ENCODE peak calls at places on chromosomes 3 and 15, in ten cellular contexts. Y is RWPE2, S is WTC11, G is body of pancreas, W is Right ventricle myocardium superior, L is lower lobe of right lung, V is PC-3, B is sciatic nerve, C is right cardiac atrium, T is mucosa of descending colon. N is an unnamed sample.

GRCh38 chr3:194446754-194447153 is 40.0 kb downstream of the ATP13A3 start:
- ATAC-seq in Y (no peak), S (no peak), G (no peak), W (no peak), L (no peak), V (no peak), B (no peak), C (no peak), T (no peak), N (no peak)

GRCh38 chr15:44149224-44149623 is 45.8 kb downstream of the FRMD5 start:
- ATAC-seq in Y (no peak), S (no peak), G (no peak), W (no peak), L (no peak), V (no peak), B (no peak), C (no peak), T (no peak), N (no peak)

GRCh38 chr15:85780586-85780985 is 14.1 kb downstream of the KLHL25 start:
- ATAC-seq in Y (no peak), S (no peak), G (no peak), W (no peak), L (no peak), V (no peak), B (peak), C (no peak), T (no peak), N (no peak)

GRCh38 chr3:184379375-184380209 is at the start of gene CHRD:
- ATAC-seq in Y (no peak), S (no peak), G (no peak), W (peak), L (peak), V (peak), B (peak), C (peak), T (no peak), N (no peak)

GRCh38 chr15:51982013-51982769 is 10.6 kb upstream of the LEO1 start:
- ATAC-seq in Y (peak), S (peak), G (peak), W (peak), L (peak), V (peak), B (peak), C (peak), T (peak), N (peak)

GRCh38 chr3:36428444-36428843 is 48.1 kb downstream of the STAC start:
- ATAC-seq in Y (no peak), S (no peak), G (no peak), W (no peak), L (peak), V (no peak), B (no peak), C (no peak), T (no peak), N (no peak)

GRCh38 chr3:139538733-139539132 is 809 bp downstream of the RBP1 start:
- ATAC-seq in Y (no peak), S (peak), G (peak), W (peak), L (peak), V (no peak), B (no peak), C (peak), T (no peak), N (no peak)

GRCh38 chr15:70770863-70771262 is 7.5 kb upstream of the UACA start:
- ATAC-seq in Y (peak), S (no peak), G (peak), W (no peak), L (no peak), V (peak), B (no peak), C (no peak), T (peak), N (peak)

GRCh38 chr3:184241141-184241446 is 7.7 kb downstream of the ALG3 start:
- ATAC-seq in Y (no peak), S (peak), G (no peak), W (no peak), L (no peak), V (peak), B (no peak), C (no peak), T (no peak), N (no peak)

GRCh38 chr15:69443032-69443611 is 9.5 kb upstream of the RPLP1 start:
- ATAC-seq in Y (no peak), S (no peak), G (no peak), W (no peak), L (no peak), V (no peak), B (no peak), C (no peak), T (no peak), N (no peak)

GRCh38 chr3:41045491-41045890 is 153.8 kb upstream of the CTNNB1 start:
- ATAC-seq in Y (no peak), S (peak), G (no peak), W (no peak), L (no peak), V (no peak), B (no peak), C (no peak), T (no peak), N (no peak)

GRCh38 chr15:75947117-75947516 is 43.4 kb downstream of the FBXO22 start:
- ATAC-seq in Y (peak), S (no peak), G (no peak), W (no peak), L (no peak), V (no peak), B (no peak), C (no peak), T (no peak), N (peak)

GRCh38 chr3:121757087-121757811 is 7.7 kb upstream of the GOLGB1 start:
- ATAC-seq in Y (no peak), S (no peak), G (no peak), W (peak), L (no peak), V (no peak), B (no peak), C (peak), T (no peak), N (no peak)

GRCh38 chr3:54783611-54784010 is 144.2 kb downstream of the LRTM1 start:
- ATAC-seq in Y (no peak), S (no peak), G (no peak), W (no peak), L (no peak), V (no peak), B (no peak), C (no peak), T (no peak), N (no peak)

GRCh38 chr3:154105218-154105975 is 15.8 kb upstream of the ARHGEF26 start:
- ATAC-seq in Y (no peak), S (peak), G (no peak), W (no peak), L (peak), V (no peak), B (no peak), C (no peak), T (peak), N (no peak)

GRCh38 chr3:149366031-149366430 is 11.4 kb downstream of the TM4SF1 start:
- ATAC-seq in Y (peak), S (no peak), G (no peak), W (no peak), L (no peak), V (peak), B (no peak), C (no peak), T (peak), N (peak)

GRCh38 chr15:60854858-60855568 is 374.1 kb downstream of the RORA start:
- ATAC-seq in Y (peak), S (no peak), G (no peak), W (no peak), L (no peak), V (no peak), B (no peak), C (no peak), T (no peak), N (peak)

GRCh38 chr3:185312006-185312405 is 50.9 kb upstream of the MAP3K13 start:
- ATAC-seq in Y (no peak), S (no peak), G (no peak), W (no peak), L (peak), V (no peak), B (no peak), C (no peak), T (peak), N (peak)

GRCh38 chr3:182911782-182912111 is 68.6 kb downstream of the DCUN1D1 start:
- ATAC-seq in Y (peak), S (no peak), G (no peak), W (peak), L (no peak), V (no peak), B (no peak), C (no peak), T (no peak), N (peak)

GRCh38 chr15:42151736-42152135 is 4.7 kb downstream of the PLA2G4F start:
- ATAC-seq in Y (no peak), S (no peak), G (no peak), W (peak), L (no peak), V (no peak), B (peak), C (peak), T (peak), N (peak)

GRCh38 chr15:99427210-99427609 is 138.6 kb upstream of the MEF2A start:
- ATAC-seq in Y (no peak), S (no peak), G (no peak), W (no peak), L (no peak), V (no peak), B (no peak), C (no peak), T (no peak), N (no peak)

GRCh38 chr15:99450896-99451358 is 114.9 kb upstream of the MEF2A start:
- ATAC-seq in Y (no peak), S (no peak), G (peak), W (peak), L (peak), V (no peak), B (peak), C (peak), T (peak), N (peak)

GRCh38 chr3:42905740-42906084 is 230 bp upstream of the ZNF662 start:
- ATAC-seq in Y (no peak), S (no peak), G (no peak), W (no peak), L (no peak), V (no peak), B (no peak), C (no peak), T (no peak), N (no peak)

GRCh38 chr15:76161153-76162049 is 101.6 kb downstream of the TMEM266 start:
- ATAC-seq in Y (no peak), S (no peak), G (peak), W (no peak), L (no peak), V (peak), B (peak), C (no peak), T (peak), N (no peak)

GRCh38 chr3:16300282-16300681 is 35.3 kb downstream of the OXNAD1 start:
- ATAC-seq in Y (no peak), S (no peak), G (no peak), W (no peak), L (no peak), V (no peak), B (no peak), C (no peak), T (peak), N (no peak)

GRCh38 chr3:128319741-128320141 is 146.9 kb downstream of the DNAJB8 start:
- ATAC-seq in Y (no peak), S (no peak), G (peak), W (no peak), L (no peak), V (no peak), B (no peak), C (no peak), T (no peak), N (no peak)

GRCh38 chr3:121411554-121411953 is 134.2 kb downstream of the POLQ start:
- ATAC-seq in Y (peak), S (no peak), G (no peak), W (no peak), L (no peak), V (peak), B (no peak), C (no peak), T (no peak), N (no peak)

GRCh38 chr3:170189396-170190256 is 8.1 kb upstream of the PHC3 start:
- ATAC-seq in Y (peak), S (peak), G (no peak), W (peak), L (peak), V (peak), B (peak), C (peak), T (peak), N (no peak)

GRCh38 chr15:22231603-22232002 is 151.3 kb downstream of the OR4M2 start:
- ATAC-seq in Y (no peak), S (no peak), G (no peak), W (peak), L (no peak), V (no peak), B (no peak), C (peak), T (no peak), N (no peak)

GRCh38 chr3:171860830-171861535 is 17.8 kb downstream of the TMEM212 start:
- ATAC-seq in Y (no peak), S (no peak), G (peak), W (peak), L (peak), V (no peak), B (peak), C (peak), T (no peak), N (no peak)

GRCh38 chr3:139427283-139428060 is 38.0 kb upstream of the COPB2 start:
- ATAC-seq in Y (peak), S (peak), G (peak), W (peak), L (peak), V (peak), B (peak), C (peak), T (peak), N (peak)

GRCh38 chr3:122001892-122002291 is 20.2 kb downstream of the ILDR1 start:
- ATAC-seq in Y (no peak), S (no peak), G (no peak), W (no peak), L (no peak), V (no peak), B (no peak), C (no peak), T (no peak), N (no peak)

GRCh38 chr15:78265752-78266224 is 1.4 kb downstream of the DNAJA4 start:
- ATAC-seq in Y (peak), S (no peak), G (no peak), W (peak), L (no peak), V (peak), B (no peak), C (peak), T (no peak), N (peak)

GRCh38 chr3:112127522-112128494 is 5.2 kb downstream of the GCSAM start:
- ATAC-seq in Y (no peak), S (no peak), G (no peak), W (no peak), L (no peak), V (no peak), B (peak), C (no peak), T (peak), N (no peak)

GRCh38 chr3:196323723-196324122 is 5.7 kb upstream of the DYNLT2B start:
- ATAC-seq in Y (no peak), S (peak), G (no peak), W (no peak), L (no peak), V (peak), B (no peak), C (no peak), T (no peak), N (no peak)

GRCh38 chr3:194549853-194550252 is 63.1 kb upstream of the ATP13A3 start:
- ATAC-seq in Y (no peak), S (no peak), G (no peak), W (no peak), L (no peak), V (no peak), B (no peak), C (no peak), T (no peak), N (no peak)

GRCh38 chr3:101253429-101253828 is 66.9 kb downstream of the IMPG2 start:
- ATAC-seq in Y (no peak), S (no peak), G (no peak), W (no peak), L (no peak), V (no peak), B (no peak), C (no peak), T (no peak), N (no peak)

N was measured in esophagus mucosa.